ENCODE peak calls at places on chromosomes 11 and 22, in eight cellular contexts. F is fibroblast of mammary gland, P is NT2/D1, A is adipocyte, Y is foreskin fibroblast, N is coronary artery, Z is hepatocyte, C is PC-3. Q is an unnamed sample.

GRCh38 chr11:133058501-133058900 is 473.8 kb downstream of the OPCML start:
- DNase-seq in F (no peak), P (no peak), A (no peak), Y (no peak), N (no peak), Z (no peak), C (no peak), Q (no peak)

GRCh38 chr11:69656536-69657455 is 15.8 kb downstream of the CCND1 start:
- DNase-seq in F (no peak), P (no peak), A (no peak), Y (no peak), N (no peak), Z (no peak), C (no peak), Q (peak; percentile 74)

GRCh38 chr11:1581976-1582375 is 3.1 kb downstream of the KRTAP5-1 start:
- DNase-seq in F (no peak), P (no peak), A (no peak), Y (no peak), N (no peak), Z (no peak), C (no peak), Q (no peak)

GRCh38 chr11:61955031-61955415 is 4.9 kb downstream of the BEST1 start:
- DNase-seq in F (peak; percentile 91), P (no peak), A (peak; percentile 95), Y (peak; percentile 88), N (peak; percentile 86), Z (peak; percentile 85), C (no peak), Q (peak; percentile 21)

GRCh38 chr22:29157759-29158535 is 47.7 kb upstream of the EMID1 start:
- DNase-seq in F (no peak), P (no peak), A (no peak), Y (no peak), N (peak; percentile 29), Z (no peak), C (peak; percentile 24), Q (no peak)

GRCh38 chr11:61489833-61490585 is 18.5 kb upstream of the LRRC10B start:
- DNase-seq in F (peak; percentile 26), P (no peak), A (peak; percentile 78), Y (no peak), N (no peak), Z (peak; percentile 73), C (peak; percentile 25), Q (no peak)

GRCh38 chr11:111999111-111999510 is 26.1 kb upstream of the DLAT start:
- DNase-seq in F (no peak), P (no peak), A (no peak), Y (no peak), N (no peak), Z (no peak), C (no peak), Q (no peak)

GRCh38 chr11:75541301-75541929 is 15.7 kb upstream of the GDPD5 start:
- DNase-seq in F (no peak), P (no peak), A (no peak), Y (no peak), N (no peak), Z (no peak), C (peak; percentile 31), Q (no peak)

GRCh38 chr11:2813141-2813908 is 72.2 kb downstream of the CDKN1C start:
- DNase-seq in F (peak; percentile 6), P (no peak), A (peak; percentile 29), Y (no peak), N (no peak), Z (peak; percentile 51), C (no peak), Q (no peak)

GRCh38 chr11:111363985-111364384 is 15.1 kb downstream of the POU2AF1 start:
- DNase-seq in F (no peak), P (no peak), A (no peak), Y (no peak), N (no peak), Z (no peak), C (no peak), Q (no peak)

GRCh38 chr11:1652026-1652425 is 22.5 kb downstream of the KRTAP5-5 start:
- DNase-seq in F (no peak), P (no peak), A (no peak), Y (no peak), N (no peak), Z (no peak), C (no peak), Q (no peak)

GRCh38 chr11:68256331-68256741 is 15.4 kb downstream of the C11orf24 start:
- DNase-seq in F (peak; percentile 60), P (no peak), A (peak; percentile 35), Y (peak; percentile 40), N (no peak), Z (no peak), C (no peak), Q (no peak)

GRCh38 chr11:14836106-14836492 is 55.9 kb downstream of the CYP2R1 start:
- DNase-seq in F (no peak), P (no peak), A (no peak), Y (no peak), N (no peak), Z (no peak), C (no peak), Q (no peak)

DNA sequence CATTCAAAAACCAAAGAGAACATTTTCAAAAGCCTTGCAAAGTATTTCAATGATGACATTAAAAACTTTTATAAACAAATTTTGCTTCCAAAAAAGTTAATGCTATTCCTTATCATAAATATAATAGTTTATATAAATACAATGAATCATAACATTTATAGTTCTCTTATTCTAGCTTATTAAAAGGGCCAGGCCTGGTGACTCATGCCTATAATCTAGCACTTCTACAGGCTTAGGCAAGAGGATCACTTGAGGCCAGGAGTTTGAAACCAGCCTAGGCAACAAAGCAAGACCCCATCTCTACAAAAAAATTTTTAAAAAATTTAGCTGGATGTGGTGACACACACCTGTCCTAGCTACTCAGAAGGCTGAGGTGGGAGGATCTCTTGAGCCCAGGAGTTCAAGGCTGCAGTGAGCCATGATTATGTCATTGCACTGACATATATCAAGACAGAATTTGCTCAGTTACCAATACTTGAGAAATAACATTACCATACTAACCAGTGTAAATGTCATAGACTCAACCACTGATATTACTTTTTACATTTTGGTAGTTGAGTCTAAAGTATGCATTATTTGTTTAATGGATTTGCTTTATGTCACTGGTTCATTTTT is 56.4 kb downstream of the CYP2R1 start:
- DNase-seq in F (no peak), P (no peak), A (no peak), Y (no peak), N (no peak), Z (no peak), C (no peak), Q (no peak)
- H3K4me3 ChIP-seq in F (no peak overlapping the region), P (no peak overlapping the region), A (no peak overlapping the region), Y (no peak overlapping the region), N (no peak overlapping the region), Z (no peak overlapping the region), C (no peak overlapping the region), Q (no peak overlapping the region)

GRCh38 chr11:35014352-35014751 is 97.9 kb downstream of the PDHX start:
- DNase-seq in F (peak; percentile 93), P (no peak), A (peak; percentile 88), Y (peak; percentile 89), N (no peak), Z (no peak), C (peak; percentile 38), Q (no peak)

GRCh38 chr11:35016939-35017338 is 100.5 kb downstream of the PDHX start:
- DNase-seq in F (no peak), P (no peak), A (no peak), Y (no peak), N (no peak), Z (no peak), C (no peak), Q (no peak)

GRCh38 chr11:35021589-35021988 is 105.2 kb downstream of the PDHX start:
- DNase-seq in F (no peak), P (no peak), A (no peak), Y (no peak), N (no peak), Z (no peak), C (no peak), Q (no peak)

GRCh38 chr11:35015621-35016387 is 99.4 kb downstream of the PDHX start:
- DNase-seq in F (no peak), P (no peak), A (no peak), Y (no peak), N (no peak), Z (no peak), C (no peak), Q (no peak)

DNA sequence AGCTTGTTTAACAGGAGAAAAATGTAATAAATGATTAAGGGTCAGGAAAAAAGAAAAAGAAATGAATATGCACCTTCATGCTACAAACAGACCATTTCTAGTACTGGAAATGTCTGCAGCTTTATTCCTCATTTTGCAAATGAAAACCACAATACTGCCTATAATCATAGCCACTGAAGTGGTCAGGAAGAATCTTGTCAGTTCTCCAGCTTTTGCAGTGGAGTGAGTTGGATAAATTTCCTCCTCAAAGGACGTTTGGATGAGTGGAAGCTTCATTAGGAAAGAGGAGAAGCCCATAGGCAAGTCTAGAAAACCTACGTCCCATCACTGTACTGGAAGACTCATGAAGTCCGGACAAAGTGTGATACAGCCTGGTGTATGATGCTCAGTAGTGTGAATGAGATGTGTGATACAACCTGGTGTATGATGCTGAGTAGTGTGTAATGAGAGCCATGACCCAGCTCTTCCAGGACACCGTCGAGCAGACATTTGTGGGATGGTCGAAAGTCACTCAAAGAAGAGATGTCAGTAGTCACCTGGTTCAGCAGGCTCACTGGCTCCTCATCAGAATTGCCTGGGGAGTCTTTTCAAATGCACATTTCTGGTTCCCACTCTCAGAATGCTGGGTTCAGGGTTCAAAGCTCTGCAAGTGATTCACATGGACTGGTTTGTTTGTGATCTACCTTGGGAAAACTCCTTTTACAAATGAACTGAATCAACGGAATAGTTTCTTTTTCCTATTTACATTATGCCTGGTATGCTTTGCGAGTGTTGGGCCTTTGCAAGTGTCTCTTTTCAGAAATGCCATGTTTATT is 101.3 kb downstream of the PDHX start:
- DNase-seq in F (no peak), P (peak; percentile 54), A (no peak), Y (no peak), N (no peak), Z (no peak), C (no peak), Q (no peak)
- H3K4me3 ChIP-seq in F (no peak overlapping the region), P (no peak overlapping the region), A (no peak overlapping the region), Y (no peak overlapping the region), N (no peak overlapping the region), Z (no peak overlapping the region), C (no peak overlapping the region), Q (no peak overlapping the region)

GRCh38 chr22:32619614-32620426 is 145.2 kb downstream of the FBXO7 start:
- DNase-seq in F (peak; percentile 98), P (no peak), A (peak; percentile 15), Y (peak; percentile 88), N (no peak), Z (no peak), C (peak; percentile 2), Q (peak; percentile 69)
- H3K4me3 ChIP-seq in F (no peak overlapping the region), P (no peak overlapping the region), A (peak overlapping the region; percentile 18), Y (no peak overlapping the region), N (no peak overlapping the region), Z (no peak overlapping the region), C (no peak overlapping the region), Q (no peak overlapping the region)

DNA sequence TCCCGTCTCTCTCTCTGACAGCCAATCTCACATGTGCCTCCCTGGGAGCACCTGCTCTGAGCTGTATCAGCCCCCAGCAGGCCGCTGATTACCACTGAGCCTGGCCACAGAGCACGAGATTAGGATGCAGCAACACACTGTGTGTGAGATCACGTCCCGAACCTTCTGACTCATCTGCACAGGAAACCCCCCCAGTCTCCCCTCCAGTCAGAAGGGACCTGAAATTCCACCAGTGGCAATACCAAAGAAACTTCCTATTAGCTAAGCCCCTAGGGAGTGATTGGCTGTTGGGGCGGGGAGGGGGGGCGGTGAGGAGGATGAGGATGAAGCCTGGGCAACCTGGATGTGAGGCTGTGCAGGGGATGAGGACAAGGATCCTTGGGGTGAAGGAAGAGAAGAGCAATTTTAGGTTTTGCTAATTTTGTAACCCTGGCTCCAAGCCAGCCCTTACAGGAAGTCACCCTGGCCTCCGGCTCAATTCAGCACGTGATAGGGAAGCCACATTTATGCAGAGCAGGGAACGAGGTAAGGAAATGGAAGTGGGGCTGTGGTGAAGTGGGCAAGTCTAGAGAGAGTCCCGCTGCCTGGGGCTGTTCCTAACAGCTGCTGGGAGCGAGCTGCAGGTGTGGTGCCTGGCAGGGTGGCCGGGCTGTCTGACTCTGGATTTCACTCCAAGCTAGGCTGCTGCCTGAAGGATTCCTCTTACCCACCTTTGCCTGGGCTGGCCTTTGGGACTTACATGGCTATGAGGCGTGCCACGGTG is 1.9 kb downstream of the SLC43A3 start:
- DNase-seq in F (peak; percentile 95), P (no peak), A (peak; percentile 42), Y (peak; percentile 83), N (peak; percentile 87), Z (peak; percentile 56), C (peak; percentile 71), Q (peak; percentile 81)
- H3K4me3 ChIP-seq in F (peak overlapping the region; percentile 49), P (no peak overlapping the region), A (peak overlapping the region; percentile 50), Y (no peak overlapping the region), N (peak overlapping the region; percentile 80), Z (no peak overlapping the region), C (no peak overlapping the region), Q (no peak overlapping the region)